ENCODE peak calls at places on chromosome 12, in six cellular contexts. O, T, D, B, H and X are unnamed samples.

GRCh38 chr12:26334621-26335124 is 139.3 kb downstream of the SSPN start:
- DNase-seq in O (no peak), T (no peak), D (no peak), B (no peak), H (no peak), X (no peak)

GRCh38 chr12:68119724-68120211 is 39.8 kb downstream of the IFNG start:
- DNase-seq in O (no peak), T (no peak), D (no peak), B (peak; percentile 73), H (no peak), X (no peak)

GRCh38 chr12:25458047-25458552 is 95.0 kb downstream of the LMNTD1 start:
- DNase-seq in O (no peak), T (no peak), D (peak; percentile 61), B (no peak), H (peak; percentile 7), X (peak; percentile 97)

GRCh38 chr12:15638231-15638630 is 151.0 kb downstream of the EPS8 start:
- DNase-seq in O (no peak), T (no peak), D (no peak), B (no peak), H (no peak), X (no peak)

GRCh38 chr12:120110550-120111501 is 5.7 kb downstream of the RAB35 start:
- DNase-seq in O (peak; percentile 61), T (peak; percentile 33), D (no peak), B (no peak), H (no peak), X (no peak)

GRCh38 chr12:2212971-2213869 is 160.4 kb downstream of the CACNA1C start:
- DNase-seq in O (no peak), T (no peak), D (no peak), B (no peak), H (no peak), X (no peak)

GRCh38 chr12:105279460-105280056 is 43.6 kb upstream of the APPL2 start:
- DNase-seq in O (peak; percentile 56), T (peak; percentile 47), D (no peak), B (no peak), H (peak; percentile 22), X (no peak)

GRCh38 chr12:93302331-93303229 is 75.1 kb upstream of the NUDT4 start:
- DNase-seq in O (no peak), T (no peak), D (no peak), B (no peak), H (no peak), X (peak; percentile 97)

GRCh38 chr12:1918081-1918874 is at the start of gene CACNA2D4:
- DNase-seq in O (peak; percentile 47), T (no peak), D (no peak), B (no peak), H (no peak), X (no peak)

GRCh38 chr12:86634706-86635410 is 378.7 kb upstream of the MGAT4C start:
- DNase-seq in O (no peak), T (no peak), D (no peak), B (no peak), H (no peak), X (peak; percentile 1)

GRCh38 chr12:72346331-72346944 is 74.3 kb downstream of the TRHDE start:
- DNase-seq in O (peak; percentile 83), T (peak; percentile 72), D (peak; percentile 1), B (peak; percentile 13), H (peak; percentile 62), X (peak; percentile 85)

GRCh38 chr12:59570134-59570533 is 25.7 kb upstream of the SLC16A7 start:
- DNase-seq in O (no peak), T (no peak), D (no peak), B (no peak), H (no peak), X (peak; percentile 30)

GRCh38 chr12:68559984-68560822 is 50.5 kb upstream of the RAP1B start:
- DNase-seq in O (no peak), T (peak; percentile 12), D (no peak), B (no peak), H (no peak), X (peak; percentile 20)

GRCh38 chr12:15005064-15005463 is 32.2 kb downstream of the PDE6H start:
- DNase-seq in O (no peak), T (no peak), D (no peak), B (no peak), H (no peak), X (no peak)

GRCh38 chr12:11702959-11703358 is 53.5 kb downstream of the ETV6 start:
- DNase-seq in O (no peak), T (no peak), D (no peak), B (no peak), H (no peak), X (no peak)

GRCh38 chr12:1916396-1917171 is 1.9 kb downstream of the CACNA2D4 start:
- DNase-seq in O (no peak), T (no peak), D (no peak), B (no peak), H (no peak), X (no peak)

GRCh38 chr12:80491176-80491575 is 47.1 kb downstream of the PTPRQ start:
- DNase-seq in O (no peak), T (no peak), D (no peak), B (no peak), H (no peak), X (no peak)

GRCh38 chr12:26372856-26373255 is 177.5 kb downstream of the SSPN start:
- DNase-seq in O (no peak), T (no peak), D (no peak), B (no peak), H (no peak), X (no peak)

GRCh38 chr12:87779016-87779415 is 250.2 kb downstream of the C12orf50 start:
- DNase-seq in O (no peak), T (no peak), D (peak; percentile 15), B (no peak), H (no peak), X (peak; percentile 71)

GRCh38 chr12:40099423-40099853 is 6.4 kb downstream of the SLC2A13 start:
- DNase-seq in O (no peak), T (no peak), D (peak; percentile 7), B (no peak), H (peak; percentile 10), X (no peak)

GRCh38 chr12:68178184-68178583 is 18.6 kb upstream of the IFNG start:
- DNase-seq in O (no peak), T (no peak), D (no peak), B (no peak), H (no peak), X (no peak)

GRCh38 chr12:119775246-119775895 is 101.7 kb downstream of the CIT start:
- DNase-seq in O (no peak), T (no peak), D (no peak), B (no peak), H (no peak), X (no peak)

GRCh38 chr12:95218164-95218851 is 701 bp downstream of the VEZT start:
- DNase-seq in O (no peak), T (no peak), D (peak; percentile 59), B (peak; percentile 39), H (no peak), X (peak; percentile 58)

GRCh38 chr12:95721320-95721719 is 69.2 kb downstream of the NTN4 start:
- DNase-seq in O (no peak), T (no peak), D (no peak), B (no peak), H (no peak), X (peak; percentile 33)

GRCh38 chr12:104865080-104865479 is 93.0 kb downstream of the SLC41A2 start:
- DNase-seq in O (no peak), T (no peak), D (no peak), B (peak; percentile 45), H (no peak), X (no peak)

GRCh38 chr12:110269622-110270124 is 11.4 kb upstream of the ATP2A2 start:
- DNase-seq in O (no peak), T (no peak), D (peak; percentile 87), B (no peak), H (no peak), X (peak; percentile 84)

GRCh38 chr12:131710464-131711457 is at the start of gene SFSWAP:
- DNase-seq in O (peak; percentile 87), T (peak; percentile 63), D (peak; percentile 81), B (peak; percentile 48), H (peak; percentile 34), X (peak; percentile 65)

GRCh38 chr12:96150442-96150841 is 43.7 kb upstream of the ELK3 start:
- DNase-seq in O (no peak), T (no peak), D (no peak), B (no peak), H (no peak), X (no peak)

GRCh38 chr12:105334001-105334400 is 3.5 kb downstream of the C12orf75 start:
- DNase-seq in O (no peak), T (no peak), D (no peak), B (no peak), H (no peak), X (peak; percentile 88)

GRCh38 chr12:12823811-12824210 is 10.7 kb downstream of the DDX47 start:
- DNase-seq in O (no peak), T (no peak), D (no peak), B (no peak), H (no peak), X (no peak)

GRCh38 chr12:12821975-12822374 is 8.8 kb downstream of the DDX47 start:
- DNase-seq in O (no peak), T (no peak), D (no peak), B (no peak), H (no peak), X (no peak)

GRCh38 chr12:12819752-12820311 is 6.7 kb downstream of the DDX47 start:
- DNase-seq in O (no peak), T (no peak), D (peak; percentile 50), B (no peak), H (no peak), X (peak; percentile 96)

GRCh38 chr12:12823308-12823707 is 10.2 kb downstream of the DDX47 start:
- DNase-seq in O (no peak), T (no peak), D (no peak), B (no peak), H (no peak), X (peak; percentile 89)

GRCh38 chr12:12822886-12823285 is 9.7 kb downstream of the DDX47 start:
- DNase-seq in O (no peak), T (no peak), D (no peak), B (no peak), H (no peak), X (peak; percentile 47)
- TF ChIP-seq USF2 in O (no peak), T (no peak), D (no peak), B (no peak), H (no peak), X (no peak)

GRCh38 chr12:49887536-49888401 is 15.9 kb downstream of the FAIM2 start:
- DNase-seq in O (no peak), T (no peak), D (no peak), B (no peak), H (peak; percentile 55), X (no peak)
- TF ChIP-seq USF2 in O (no peak), T (no peak), D (no peak), B (no peak), H (no peak), X (no peak)

GRCh38 chr12:83805137-83805818 is 1107.3 kb downstream of the SLC6A15 start:
- DNase-seq in O (no peak), T (no peak), D (no peak), B (no peak), H (no peak), X (no peak)
- TF ChIP-seq USF2 in O (no peak), T (no peak), D (no peak), B (no peak), H (no peak), X (no peak)

GRCh38 chr12:13390381-13390856 is 193.9 kb downstream of the EMP1 start:
- DNase-seq in O (peak; percentile 41), T (no peak), D (peak; percentile 76), B (no peak), H (no peak), X (peak; percentile 1)
- TF ChIP-seq USF2 in O (no peak), T (no peak), D (no peak), B (no peak), H (no peak), X (no peak)